ENCODE peak calls at places on chromosomes 2 and 18, in nine cellular contexts. T, S, Y, P, Z, M, E, Q and A are unnamed samples.

GRCh38 chr18:32383040-32383819 is 87.5 kb downstream of the GAREM1 start:
- DNase-seq in T (no peak), S (no peak), Y (no peak), P (no peak), Z (no peak), M (peak; percentile 66), E (no peak), Q (peak; percentile 85), A (no peak)

GRCh38 chr18:21672868-21673267 is 31.7 kb downstream of the ABHD3 start:
- DNase-seq in T (no peak), S (no peak), Y (no peak), P (no peak), Z (peak; percentile 30), M (peak; percentile 83), E (no peak), Q (peak; percentile 32), A (no peak)

GRCh38 chr18:63299837-63300787 is 19.5 kb downstream of the BCL2 start:
- DNase-seq in T (no peak), S (no peak), Y (no peak), P (no peak), Z (no peak), M (no peak), E (no peak), Q (peak; percentile 23), A (no peak)

GRCh38 chr2:147356157-147356556 is 488.7 kb upstream of the ACVR2A start:
- DNase-seq in T (no peak), S (no peak), Y (no peak), P (no peak), Z (no peak), M (no peak), E (no peak), Q (no peak), A (peak; percentile 12)

GRCh38 chr2:132392211-132392610 is 24.4 kb upstream of the GPR39 start:
- DNase-seq in T (no peak), S (peak; percentile 72), Y (no peak), P (no peak), Z (no peak), M (no peak), E (no peak), Q (no peak), A (no peak)

GRCh38 chr2:83168377-83168776 is 1290.7 kb downstream of the SUCLG1 start:
- DNase-seq in T (no peak), S (no peak), Y (no peak), P (no peak), Z (no peak), M (no peak), E (no peak), Q (no peak), A (no peak)

GRCh38 chr2:143161982-143162837 is 33.0 kb downstream of the ARHGAP15 start:
- DNase-seq in T (no peak), S (peak; percentile 71), Y (peak; percentile 67), P (peak; percentile 35), Z (no peak), M (peak; percentile 73), E (no peak), Q (peak; percentile 53), A (peak; percentile 53)

GRCh38 chr2:156784034-156784433 is 347.9 kb downstream of the GPD2 start:
- DNase-seq in T (no peak), S (no peak), Y (no peak), P (no peak), Z (no peak), M (no peak), E (no peak), Q (no peak), A (no peak)

GRCh38 chr2:215465246-215465645 is 29.4 kb upstream of the FN1 start:
- DNase-seq in T (no peak), S (no peak), Y (no peak), P (no peak), Z (no peak), M (no peak), E (no peak), Q (no peak), A (no peak)

GRCh38 chr2:1234731-1235308 is 178.4 kb upstream of the TPO start:
- DNase-seq in T (no peak), S (no peak), Y (no peak), P (no peak), Z (no peak), M (no peak), E (no peak), Q (no peak), A (no peak)

GRCh38 chr2:217223222-217223930 is 363.5 kb upstream of the TNP1 start:
- DNase-seq in T (no peak), S (no peak), Y (no peak), P (no peak), Z (no peak), M (no peak), E (no peak), Q (peak; percentile 86), A (peak; percentile 25)

GRCh38 chr2:163682695-163683094 is 53.1 kb downstream of the FIGN start:
- DNase-seq in T (no peak), S (peak; percentile 40), Y (no peak), P (no peak), Z (no peak), M (peak; percentile 11), E (no peak), Q (peak; percentile 71), A (no peak)

GRCh38 chr2:127175821-127176354 is 44.2 kb downstream of the CYP27C1 start:
- DNase-seq in T (peak; percentile 92), S (no peak), Y (no peak), P (no peak), Z (no peak), M (peak; percentile 68), E (peak; percentile 61), Q (peak; percentile 94), A (no peak)

GRCh38 chr18:7870855-7871254 is 303.7 kb downstream of the PTPRM start:
- DNase-seq in T (no peak), S (no peak), Y (no peak), P (no peak), Z (no peak), M (no peak), E (no peak), Q (peak; percentile 5), A (no peak)

GRCh38 chr2:37181726-37182684 is 6.5 kb downstream of the SULT6B1 start:
- DNase-seq in T (no peak), S (no peak), Y (no peak), P (no peak), Z (no peak), M (no peak), E (no peak), Q (peak; percentile 59), A (no peak)

GRCh38 chr2:40716879-40717278 is 265.0 kb upstream of the SLC8A1 start:
- DNase-seq in T (no peak), S (no peak), Y (no peak), P (no peak), Z (no peak), M (peak; percentile 4), E (no peak), Q (peak; percentile 95), A (no peak)

GRCh38 chr2:203892207-203892606 is 24.6 kb downstream of the CTLA4 start:
- DNase-seq in T (no peak), S (peak; percentile 11), Y (no peak), P (no peak), Z (no peak), M (no peak), E (no peak), Q (no peak), A (no peak)

GRCh38 chr2:151239624-151240023 is 22.0 kb downstream of the RBM43 start:
- DNase-seq in T (no peak), S (no peak), Y (no peak), P (no peak), Z (no peak), M (no peak), E (no peak), Q (no peak), A (no peak)

GRCh38 chr2:105653313-105653712 is 91.4 kb upstream of the NCK2 start:
- DNase-seq in T (no peak), S (no peak), Y (no peak), P (no peak), Z (no peak), M (no peak), E (no peak), Q (no peak), A (no peak)

DNA sequence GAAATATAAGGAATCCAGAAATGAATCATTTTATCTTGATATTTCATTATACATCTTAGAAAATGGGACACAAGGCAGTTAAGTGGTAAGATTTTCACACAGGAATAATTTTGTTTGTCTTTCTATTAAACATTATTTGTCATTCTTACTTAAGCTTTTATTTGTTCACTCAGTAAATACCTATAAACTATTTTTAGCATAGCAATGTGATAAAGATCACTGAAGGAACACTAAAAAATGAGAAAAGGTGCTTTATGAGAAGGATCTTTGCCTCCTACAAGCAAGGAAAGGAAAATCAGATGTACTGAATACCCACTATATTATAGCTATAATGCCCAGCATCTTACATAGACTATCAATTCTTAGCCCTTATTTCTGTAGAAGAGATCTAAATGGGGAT is 176.2 kb upstream of the NYAP2 start:
- DNase-seq in T (no peak), S (no peak), Y (no peak), P (no peak), Z (no peak), M (no peak), E (no peak), Q (no peak), A (no peak)
- H3K27ac ChIP-seq in T (no peak overlapping the region), S (no peak overlapping the region), Y (no peak overlapping the region), P (no peak overlapping the region), Z (no peak overlapping the region), M (no peak overlapping the region), E (no peak overlapping the region), Q (no peak overlapping the region), A (no peak overlapping the region)

DNA sequence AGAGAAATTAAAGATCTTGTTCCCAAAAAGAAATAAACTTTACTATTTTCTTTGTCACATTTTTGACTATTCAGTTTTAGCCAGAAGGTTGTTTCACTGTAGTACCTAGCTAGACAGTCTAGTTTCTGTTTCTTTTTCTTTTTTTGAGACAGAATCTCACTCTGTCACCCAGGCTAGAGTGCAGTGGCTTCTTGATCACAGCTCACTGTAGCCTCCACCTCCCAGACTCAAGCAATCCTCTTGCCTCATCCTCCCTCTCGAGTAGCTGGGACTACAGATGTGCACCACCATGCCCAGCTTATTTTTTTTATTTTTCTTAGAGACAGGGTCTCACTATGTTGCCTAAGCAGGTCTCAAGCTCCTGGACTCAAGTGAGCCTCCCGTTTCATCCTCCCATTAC is 2.2 kb downstream of the RBM45 start:
- DNase-seq in T (no peak), S (no peak), Y (no peak), P (no peak), Z (no peak), M (no peak), E (no peak), Q (no peak), A (no peak)
- H3K4me1 ChIP-seq in T (peaks cover 15% of the 10 kb centered on the region), S (no peaks in the 10 kb centered on the region), Y (peaks cover 32% of the 10 kb centered on the region), P (peaks cover 16% of the 10 kb centered on the region), Z (peaks cover 23% of the 10 kb centered on the region), M (peaks cover 5% of the 10 kb centered on the region), E (no peaks in the 10 kb centered on the region), Q (peaks cover 7% of the 10 kb centered on the region), A (peaks cover 25% of the 10 kb centered on the region)

GRCh38 chr2:23661276-23662050 is 265.5 kb downstream of the ATAD2B start:
- DNase-seq in T (no peak), S (no peak), Y (no peak), P (no peak), Z (no peak), M (no peak), E (no peak), Q (peak; percentile 4), A (peak; percentile 40)
- H3K27ac ChIP-seq in T (no peak overlapping the region), S (no peak overlapping the region), Y (no peak overlapping the region), P (no peak overlapping the region), Z (no peak overlapping the region), M (no peak overlapping the region), E (no peak overlapping the region), Q (no peak overlapping the region), A (no peak overlapping the region)

GRCh38 chr2:235504459-235505200 is 10.8 kb downstream of the AGAP1 start:
- DNase-seq in T (no peak), S (no peak), Y (no peak), P (no peak), Z (no peak), M (no peak), E (no peak), Q (no peak), A (no peak)
- H3K4me1 ChIP-seq in T (peaks cover 14% of the 10 kb centered on the region), S (peaks cover 69% of the 10 kb centered on the region), Y (peaks cover 6% of the 10 kb centered on the region), P (no peaks in the 10 kb centered on the region), Z (peaks cover 56% of the 10 kb centered on the region), M (peaks cover 29% of the 10 kb centered on the region), E (no peaks in the 10 kb centered on the region), Q (peaks cover 12% of the 10 kb centered on the region), A (peaks cover 21% of the 10 kb centered on the region)